ENCODE peak calls at places on chromosomes 5 and 9, in eight cellular contexts. One of them, this sample, is unnamed.

GRCh38 chr9:28389411-28389810 is 816.1 kb upstream of the C9orf72 start:
- DNase-seq in PC-9: no peak
- DNase-seq in mesendoderm: peak; percentile 86
- DNase-seq in RWPE2: no peak
- DNase-seq in left ventricle myocardium inferior: no peak
- DNase-seq in psoas muscle: no peak
- DNase-seq in heart right ventricle: no peak
- DNase-seq in pancreas: no peak
- DNase-seq in this sample: no peak

GRCh38 chr9:129173296-129174101 is 4.6 kb downstream of the IER5L start:
- DNase-seq in pancreas: no peak
- DNase-seq in RWPE2: no peak
- DNase-seq in left ventricle myocardium inferior: peak; percentile 31
- DNase-seq in psoas muscle: no peak
- DNase-seq in heart right ventricle: no peak
- DNase-seq in PC-9: no peak
- DNase-seq in mesendoderm: no peak
- DNase-seq in this sample: no peak

GRCh38 chr9:87479801-87480201 is 17.9 kb upstream of the DAPK1 start:
- DNase-seq in RWPE2: no peak
- DNase-seq in PC-9: no peak
- DNase-seq in left ventricle myocardium inferior: no peak
- DNase-seq in mesendoderm: no peak
- DNase-seq in heart right ventricle: no peak
- DNase-seq in psoas muscle: no peak
- DNase-seq in pancreas: no peak
- DNase-seq in this sample: peak; percentile 26

GRCh38 chr5:17399931-17400330 is 98.1 kb upstream of the TAF11L2 start:
- DNase-seq in mesendoderm: no peak
- DNase-seq in psoas muscle: no peak
- DNase-seq in pancreas: no peak
- DNase-seq in heart right ventricle: no peak
- DNase-seq in RWPE2: no peak
- DNase-seq in PC-9: no peak
- DNase-seq in left ventricle myocardium inferior: no peak
- DNase-seq in this sample: no peak

GRCh38 chr5:142275496-142275895 is 49.3 kb downstream of the SPRY4 start:
- DNase-seq in RWPE2: no peak
- DNase-seq in left ventricle myocardium inferior: no peak
- DNase-seq in psoas muscle: no peak
- DNase-seq in pancreas: no peak
- DNase-seq in heart right ventricle: no peak
- DNase-seq in mesendoderm: no peak
- DNase-seq in PC-9: peak; percentile 85
- DNase-seq in this sample: no peak

GRCh38 chr5:81748556-81748955 is 2.3 kb downstream of the SSBP2 start:
- DNase-seq in left ventricle myocardium inferior: no peak
- DNase-seq in heart right ventricle: no peak
- DNase-seq in pancreas: no peak
- DNase-seq in PC-9: no peak
- DNase-seq in mesendoderm: no peak
- DNase-seq in psoas muscle: no peak
- DNase-seq in RWPE2: no peak
- DNase-seq in this sample: no peak

GRCh38 chr5:31620071-31620470 is 18.9 kb upstream of the PDZD2 start:
- DNase-seq in left ventricle myocardium inferior: no peak
- DNase-seq in psoas muscle: no peak
- DNase-seq in mesendoderm: no peak
- DNase-seq in RWPE2: no peak
- DNase-seq in PC-9: no peak
- DNase-seq in pancreas: no peak
- DNase-seq in heart right ventricle: no peak
- DNase-seq in this sample: no peak

GRCh38 chr9:121862371-121862970 is 211.0 kb downstream of the DAB2IP start:
- DNase-seq in left ventricle myocardium inferior: no peak
- DNase-seq in mesendoderm: no peak
- DNase-seq in RWPE2: no peak
- DNase-seq in heart right ventricle: no peak
- DNase-seq in pancreas: no peak
- DNase-seq in psoas muscle: no peak
- DNase-seq in PC-9: no peak
- DNase-seq in this sample: no peak

GRCh38 chr9:78365979-78366697 is 69.2 kb downstream of the PSAT1 start:
- DNase-seq in psoas muscle: no peak
- DNase-seq in PC-9: no peak
- DNase-seq in RWPE2: no peak
- DNase-seq in left ventricle myocardium inferior: no peak
- DNase-seq in mesendoderm: no peak
- DNase-seq in heart right ventricle: no peak
- DNase-seq in pancreas: no peak
- DNase-seq in this sample: no peak

GRCh38 chr5:141838326-141839014 is 39.7 kb downstream of the PCDH1 start:
- DNase-seq in PC-9: no peak
- DNase-seq in heart right ventricle: no peak
- DNase-seq in left ventricle myocardium inferior: no peak
- DNase-seq in mesendoderm: no peak
- DNase-seq in pancreas: no peak
- DNase-seq in RWPE2: no peak
- DNase-seq in psoas muscle: no peak
- DNase-seq in this sample: no peak

GRCh38 chr5:33275921-33276705 is 164.7 kb upstream of the TARS1 start:
- DNase-seq in left ventricle myocardium inferior: no peak
- DNase-seq in psoas muscle: no peak
- DNase-seq in PC-9: no peak
- DNase-seq in RWPE2: no peak
- DNase-seq in pancreas: no peak
- DNase-seq in mesendoderm: no peak
- DNase-seq in heart right ventricle: no peak
- DNase-seq in this sample: no peak
- H3K4me3 ChIP-seq in left ventricle myocardium inferior: no peak overlapping the region
- H3K4me3 ChIP-seq in psoas muscle: no peak overlapping the region
- H3K4me3 ChIP-seq in PC-9: no peak overlapping the region
- H3K4me3 ChIP-seq in RWPE2: no peak overlapping the region
- H3K4me3 ChIP-seq in pancreas: no peak overlapping the region
- H3K4me3 ChIP-seq in mesendoderm: no peak overlapping the region
- H3K4me3 ChIP-seq in heart right ventricle: no peak overlapping the region
- H3K4me3 ChIP-seq in this sample: no peak overlapping the region

DNA sequence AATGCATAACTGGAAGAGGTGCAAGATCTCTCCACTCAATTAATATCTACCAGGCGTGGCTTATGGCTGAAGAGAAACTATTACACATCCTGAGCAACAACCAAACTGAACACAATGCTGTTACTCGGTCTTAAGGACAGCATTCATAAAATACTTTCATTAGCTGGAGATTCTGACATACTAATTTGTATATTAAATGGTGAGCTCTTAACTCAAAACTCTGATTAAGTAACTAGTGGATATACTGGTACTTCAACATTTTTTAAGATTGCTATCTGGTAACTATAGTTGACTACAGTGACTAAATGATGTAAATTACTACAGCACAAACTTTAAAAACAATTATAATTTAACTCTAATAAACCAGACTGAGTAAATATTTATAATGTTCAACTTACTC is 15.8 kb downstream of the ZDHHC21 start:
- DNase-seq in left ventricle myocardium inferior: no peak
- DNase-seq in PC-9: peak; percentile 53
- DNase-seq in pancreas: no peak
- DNase-seq in heart right ventricle: no peak
- DNase-seq in psoas muscle: no peak
- DNase-seq in mesendoderm: no peak
- DNase-seq in RWPE2: no peak
- DNase-seq in this sample: no peak
- H3K27ac ChIP-seq in left ventricle myocardium inferior: no peak overlapping the region
- H3K27ac ChIP-seq in PC-9: no peak overlapping the region
- H3K27ac ChIP-seq in pancreas: no peak overlapping the region
- H3K27ac ChIP-seq in heart right ventricle: no peak overlapping the region
- H3K27ac ChIP-seq in psoas muscle: no peak overlapping the region
- H3K27ac ChIP-seq in mesendoderm: no peak overlapping the region
- H3K27ac ChIP-seq in RWPE2: no peak overlapping the region
- H3K27ac ChIP-seq in this sample: no peak overlapping the region

DNA sequence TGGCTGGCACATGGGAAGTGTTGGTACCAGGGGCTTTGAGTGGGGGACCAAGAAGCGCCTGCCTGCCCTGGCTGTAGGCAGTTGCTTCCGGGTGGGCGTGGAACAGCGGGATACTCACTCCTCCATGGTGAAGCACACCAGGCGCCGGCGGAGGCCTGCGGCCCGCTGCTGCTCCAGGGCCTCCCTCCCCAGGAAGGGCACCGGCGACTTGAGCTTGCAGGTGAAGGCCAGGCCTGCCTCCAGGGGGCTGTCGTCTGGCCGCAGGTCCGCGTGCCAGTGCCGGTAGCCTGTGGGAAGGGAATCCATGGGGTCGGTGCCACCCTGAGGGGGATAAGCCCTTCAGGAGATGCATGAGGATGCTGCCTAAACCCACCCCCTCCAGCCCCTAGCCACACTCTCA is 34.3 kb downstream of the DBH start:
- DNase-seq in mesendoderm: no peak
- DNase-seq in RWPE2: no peak
- DNase-seq in heart right ventricle: no peak
- DNase-seq in psoas muscle: no peak
- DNase-seq in left ventricle myocardium inferior: no peak
- DNase-seq in pancreas: no peak
- DNase-seq in PC-9: no peak
- DNase-seq in this sample: peak; percentile 50
- H3K4me3 ChIP-seq in mesendoderm: no peak overlapping the region
- H3K4me3 ChIP-seq in RWPE2: no peak overlapping the region
- H3K4me3 ChIP-seq in heart right ventricle: no peak overlapping the region
- H3K4me3 ChIP-seq in psoas muscle: no peak overlapping the region
- H3K4me3 ChIP-seq in left ventricle myocardium inferior: no peak overlapping the region
- H3K4me3 ChIP-seq in pancreas: no peak overlapping the region
- H3K4me3 ChIP-seq in PC-9: no peak overlapping the region
- H3K4me3 ChIP-seq in this sample: no peak overlapping the region

DNA sequence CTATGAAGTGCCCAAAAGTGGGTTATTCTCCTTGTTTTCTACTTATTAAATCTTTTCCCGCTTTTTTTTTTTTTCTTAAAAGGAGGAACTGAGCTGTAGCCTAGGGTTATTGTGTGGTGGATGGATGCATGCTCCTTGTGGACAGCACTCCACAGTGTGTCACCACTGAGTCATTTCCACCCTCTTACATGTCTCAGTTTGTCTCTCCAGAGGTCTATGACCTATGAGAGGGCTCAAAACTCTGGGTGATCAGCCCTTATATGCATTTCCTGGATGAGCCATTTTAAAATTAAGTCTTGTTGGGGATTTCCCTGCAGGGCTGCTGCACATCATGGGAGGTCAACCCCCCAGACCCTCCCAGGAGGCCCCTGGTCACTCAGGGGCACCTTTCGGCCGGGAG is 102.2 kb upstream of the MOCS2 start:
- DNase-seq in psoas muscle: no peak
- DNase-seq in RWPE2: no peak
- DNase-seq in heart right ventricle: no peak
- DNase-seq in mesendoderm: no peak
- DNase-seq in left ventricle myocardium inferior: no peak
- DNase-seq in pancreas: no peak
- DNase-seq in PC-9: no peak
- DNase-seq in this sample: no peak
- H3K27ac ChIP-seq in psoas muscle: no peak overlapping the region
- H3K27ac ChIP-seq in RWPE2: peak overlapping the region; percentile 64
- H3K27ac ChIP-seq in heart right ventricle: no peak overlapping the region
- H3K27ac ChIP-seq in mesendoderm: no peak overlapping the region
- H3K27ac ChIP-seq in left ventricle myocardium inferior: no peak overlapping the region
- H3K27ac ChIP-seq in pancreas: no peak overlapping the region
- H3K27ac ChIP-seq in PC-9: no peak overlapping the region
- H3K27ac ChIP-seq in this sample: no peak overlapping the region

DNA sequence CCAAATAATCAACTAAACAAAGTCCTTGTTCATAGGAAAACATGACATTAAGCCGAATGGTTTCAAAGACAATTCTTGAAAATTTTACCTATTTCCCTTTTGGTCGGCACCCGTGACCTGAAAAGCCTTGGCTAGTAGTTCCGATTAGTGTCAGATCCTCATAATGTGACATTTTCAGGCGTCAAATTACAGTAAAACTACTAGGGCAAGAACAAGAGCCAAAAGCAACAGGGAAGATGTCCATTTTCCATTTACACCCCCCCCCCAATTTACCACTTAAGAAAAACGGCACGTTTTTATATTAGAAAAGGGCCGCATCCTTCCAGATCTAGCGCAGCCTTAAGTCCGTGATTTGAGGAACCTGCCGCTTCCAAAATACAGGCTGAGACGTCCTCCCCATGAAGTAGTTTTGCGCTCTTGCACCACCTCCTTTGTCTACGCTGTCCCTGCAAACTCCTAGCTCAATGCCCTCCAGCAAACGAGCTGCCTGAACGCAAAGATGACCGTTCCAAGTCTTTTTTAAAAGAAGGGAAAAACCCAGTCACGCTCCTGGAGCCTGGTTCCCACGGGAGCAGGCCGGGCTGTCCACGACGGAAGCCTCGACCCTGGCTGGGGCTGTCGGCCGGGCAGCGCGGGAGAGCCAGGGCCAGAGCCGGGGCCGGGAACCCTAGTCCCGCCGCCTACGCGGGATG is 687 bp downstream of the RNF130 start:
- DNase-seq in RWPE2: no peak
- DNase-seq in mesendoderm: peak; percentile 73
- DNase-seq in left ventricle myocardium inferior: peak; percentile 40
- DNase-seq in PC-9: peak; percentile 55
- DNase-seq in heart right ventricle: peak; percentile 61
- DNase-seq in pancreas: no peak
- DNase-seq in psoas muscle: no peak
- DNase-seq in this sample: peak; percentile 52
- H3K4me3 ChIP-seq in RWPE2: peak overlapping the region; percentile 95
- H3K4me3 ChIP-seq in mesendoderm: peak overlapping the region; percentile 79
- H3K4me3 ChIP-seq in left ventricle myocardium inferior: peak overlapping the region; percentile 98
- H3K4me3 ChIP-seq in PC-9: peak overlapping the region; percentile 78
- H3K4me3 ChIP-seq in heart right ventricle: peak overlapping the region; percentile 100
- H3K4me3 ChIP-seq in pancreas: peak overlapping the region; percentile 76
- H3K4me3 ChIP-seq in psoas muscle: peak overlapping the region; percentile 93
- H3K4me3 ChIP-seq in this sample: peak overlapping the region; percentile 84

GRCh38 chr5:108659531-108659930 is 88.2 kb upstream of the FER start:
- DNase-seq in RWPE2: no peak
- DNase-seq in pancreas: no peak
- DNase-seq in psoas muscle: no peak
- DNase-seq in left ventricle myocardium inferior: no peak
- DNase-seq in mesendoderm: no peak
- DNase-seq in PC-9: no peak
- DNase-seq in heart right ventricle: no peak
- DNase-seq in this sample: no peak

GRCh38 chr5:108655750-108656450 is 91.8 kb upstream of the FER start:
- DNase-seq in pancreas: no peak
- DNase-seq in PC-9: peak; percentile 82
- DNase-seq in left ventricle myocardium inferior: no peak
- DNase-seq in mesendoderm: no peak
- DNase-seq in heart right ventricle: no peak
- DNase-seq in RWPE2: no peak
- DNase-seq in psoas muscle: no peak
- DNase-seq in this sample: no peak

GRCh38 chr5:108661030-108661429 is 86.7 kb upstream of the FER start:
- DNase-seq in PC-9: no peak
- DNase-seq in pancreas: no peak
- DNase-seq in RWPE2: no peak
- DNase-seq in heart right ventricle: no peak
- DNase-seq in left ventricle myocardium inferior: no peak
- DNase-seq in psoas muscle: no peak
- DNase-seq in mesendoderm: no peak
- DNase-seq in this sample: no peak

GRCh38 chr5:108661590-108662219 is 86.0 kb upstream of the FER start:
- DNase-seq in left ventricle myocardium inferior: no peak
- DNase-seq in mesendoderm: no peak
- DNase-seq in heart right ventricle: no peak
- DNase-seq in RWPE2: no peak
- DNase-seq in PC-9: peak; percentile 89
- DNase-seq in pancreas: no peak
- DNase-seq in psoas muscle: no peak
- DNase-seq in this sample: no peak
- H3K27ac ChIP-seq in left ventricle myocardium inferior: no peak overlapping the region
- H3K27ac ChIP-seq in mesendoderm: no peak overlapping the region
- H3K27ac ChIP-seq in heart right ventricle: no peak overlapping the region
- H3K27ac ChIP-seq in RWPE2: peak overlapping the region; percentile 4
- H3K27ac ChIP-seq in PC-9: no peak overlapping the region
- H3K27ac ChIP-seq in pancreas: no peak overlapping the region
- H3K27ac ChIP-seq in psoas muscle: no peak overlapping the region
- H3K27ac ChIP-seq in this sample: no peak overlapping the region

This sample was measured in heart left ventricle.